ENCODE peak calls at places on chromosomes 5 and 9, in ten cellular contexts. Y is uterus, F is RWPE1, A is prostate gland, U is omental fat pad, Z is suprapubic skin, B is IMR-90, P is lower lobe of right lung, X is MM.1S, R is GM13977. N is an unnamed sample.

GRCh38 chr5:5078009-5078897 is 61.9 kb upstream of the ADAMTS16 start:
- DNase-seq in Z (no peak), B (no peak), P (no peak), F (no peak), A (no peak), X (peak; percentile 58), U (no peak), Y (no peak), R (no peak), N (no peak)

GRCh38 chr9:114055061-114055460 is 23.0 kb downstream of the AMBP start:
- DNase-seq in Y (no peak), Z (peak; percentile 42), B (no peak), R (no peak), U (no peak), F (no peak), P (no peak), A (no peak), X (no peak), N (peak; percentile 16)

GRCh38 chr5:54616031-54616430 is 98.5 kb downstream of the SNX18 start:
- DNase-seq in P (no peak), U (no peak), Z (peak; percentile 69), X (no peak), Y (peak; percentile 75), A (peak; percentile 46), F (no peak), R (no peak), B (peak; percentile 89), N (no peak)

GRCh38 chr9:83981126-83981871 is 694 bp downstream of the RMI1 start:
- DNase-seq in B (peak; percentile 35), Y (no peak), A (peak; percentile 29), Z (no peak), P (no peak), X (peak; percentile 50), U (no peak), F (peak; percentile 58), R (peak; percentile 32), N (peak; percentile 21)

GRCh38 chr9:93649610-93650261 is 73.4 kb downstream of the PHF2 start:
- DNase-seq in B (peak; percentile 19), P (peak; percentile 11), Z (no peak), F (no peak), A (no peak), X (no peak), U (peak; percentile 21), Y (peak; percentile 9), R (no peak), N (no peak)

GRCh38 chr5:176895829-176896228 is 3.3 kb downstream of the HK3 start:
- DNase-seq in A (peak; percentile 2), Z (no peak), X (no peak), B (no peak), F (no peak), P (no peak), R (no peak), Y (no peak), U (no peak), N (no peak)

GRCh38 chr9:134190232-134191121 is 26.1 kb upstream of the RNU6ATAC start:
- DNase-seq in Y (no peak), P (no peak), F (no peak), A (no peak), X (no peak), U (peak; percentile 11), R (no peak), B (no peak), Z (peak; percentile 53), N (no peak)

GRCh38 chr9:18721267-18722079 is 247.5 kb downstream of the ADAMTSL1 start:
- DNase-seq in R (no peak), A (no peak), Z (no peak), B (no peak), Y (no peak), U (no peak), F (no peak), P (no peak), X (no peak), N (no peak)

GRCh38 chr5:101364469-101364868 is 461.4 kb upstream of the ST8SIA4 start:
- DNase-seq in Z (peak; percentile 63), F (no peak), X (no peak), R (no peak), U (no peak), Y (no peak), A (no peak), P (no peak), B (no peak), N (no peak)

GRCh38 chr5:101362067-101362466 is 459.0 kb upstream of the ST8SIA4 start:
- DNase-seq in A (no peak), X (no peak), U (no peak), F (no peak), B (no peak), Z (no peak), Y (no peak), P (no peak), R (no peak), N (no peak)
- TF ChIP-seq CTCF in A (no peak), X (no peak), U (no peak), F (no peak), B (no peak), Z (no peak), Y (no peak), P (no peak), R (no peak), N (no peak)

DNA sequence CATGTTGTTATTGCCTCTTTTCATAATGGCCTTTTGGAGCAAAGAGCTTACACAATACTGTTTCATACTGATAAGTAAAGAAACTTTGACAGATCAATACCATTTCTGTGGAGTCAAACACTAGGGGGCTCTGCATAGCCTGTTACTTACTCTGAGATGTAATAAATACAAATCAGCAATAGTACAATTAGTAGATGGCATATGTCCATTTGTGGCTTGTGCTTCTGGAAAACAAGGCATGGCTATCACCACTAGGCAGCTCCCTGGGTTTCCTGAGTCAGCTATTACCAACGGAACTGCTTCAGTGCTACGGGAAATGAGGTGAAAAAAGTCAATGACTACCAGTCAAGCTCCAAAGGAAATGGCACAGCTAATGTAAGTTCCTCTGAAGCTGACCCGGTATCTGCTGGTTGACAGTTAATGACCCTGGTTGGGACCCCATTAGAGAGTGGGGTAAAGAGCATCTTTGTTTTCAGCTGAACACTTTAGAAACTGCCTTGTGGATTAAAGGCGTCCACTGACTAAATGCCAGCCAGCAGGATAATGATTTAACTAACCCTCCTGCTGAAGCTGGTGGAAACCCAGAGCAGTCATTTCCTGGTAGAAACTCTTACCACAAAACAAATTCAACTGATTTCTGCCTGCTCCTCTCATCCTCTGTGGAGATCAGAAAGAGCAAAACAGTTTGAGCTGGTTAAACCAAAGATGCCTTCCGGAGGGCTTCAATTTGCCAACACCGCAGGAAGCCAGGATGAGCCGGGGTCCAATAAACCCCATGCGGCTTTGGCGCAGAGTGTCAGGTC is 69.0 kb upstream of the FAM169A start:
- DNase-seq in Z (no peak), B (peak; percentile 50), U (no peak), A (no peak), X (no peak), Y (no peak), F (no peak), R (peak; percentile 16), P (no peak), N (no peak)
- TF ChIP-seq CTCF in Z (no peak), B (peak; percentile 38), U (no peak), A (no peak), X (peak; percentile 38), Y (no peak), F (peak; percentile 15), R (peak; percentile 49), P (peak; percentile 29), N (no peak)

DNA sequence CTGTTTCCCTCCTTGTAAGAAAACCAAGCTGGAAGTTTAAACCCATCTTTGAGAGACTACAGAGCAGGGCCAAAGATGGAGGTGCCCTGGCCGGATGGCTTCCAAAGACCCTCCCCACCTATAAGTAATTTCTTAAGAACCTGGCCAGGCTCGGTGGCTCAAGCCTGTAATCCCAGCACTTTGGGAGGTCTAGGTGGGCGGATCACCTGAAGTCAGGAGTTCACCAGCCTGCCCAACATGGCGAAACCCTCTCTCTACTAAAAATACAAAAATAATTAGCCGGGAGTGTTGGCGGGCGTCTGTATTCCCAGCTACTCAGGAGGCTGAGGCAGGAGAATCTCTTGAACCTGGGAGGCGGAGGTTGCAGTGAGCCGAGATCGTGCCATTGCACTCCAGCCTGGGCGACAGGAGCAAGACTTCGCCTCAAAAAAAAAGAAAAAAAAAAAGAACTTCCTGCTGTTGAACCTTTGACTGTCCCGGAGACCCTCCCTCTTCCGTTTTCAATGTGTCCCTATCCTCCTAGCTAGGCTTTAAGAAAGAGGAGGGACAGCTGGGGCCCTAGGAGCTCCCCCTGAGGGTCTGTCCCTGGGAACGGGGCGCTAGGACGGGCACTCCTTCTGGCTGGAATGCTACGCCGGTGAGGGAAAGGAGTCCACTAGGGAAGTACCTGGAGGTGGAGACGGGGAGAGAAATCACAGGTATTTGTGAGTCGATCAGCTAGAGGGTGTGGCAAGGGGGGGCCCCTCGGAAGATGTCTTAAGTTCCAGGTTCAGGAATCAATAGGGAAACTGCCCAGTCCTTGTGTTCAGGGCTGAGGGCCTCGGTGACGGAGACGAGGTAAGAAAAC is 4.8 kb downstream of the SIT1 start:
- DNase-seq in F (peak; percentile 92), Z (peak; percentile 72), U (no peak), R (peak; percentile 24), Y (peak; percentile 57), X (peak; percentile 43), P (peak; percentile 62), A (peak; percentile 54), B (no peak), N (no peak)
- TF ChIP-seq CTCF in F (no peak), Z (no peak), U (no peak), R (no peak), Y (no peak), X (no peak), P (no peak), A (no peak), B (no peak), N (no peak)

GRCh38 chr9:136060671-136061371 is 34.3 kb downstream of the NACC2 start:
- DNase-seq in X (no peak), Y (no peak), P (no peak), U (no peak), B (no peak), Z (no peak), F (no peak), A (no peak), R (no peak), N (no peak)

GRCh38 chr9:136059851-136060670 is 35.0 kb downstream of the NACC2 start:
- DNase-seq in R (no peak), Z (no peak), B (peak; percentile 62), P (no peak), F (no peak), A (no peak), X (no peak), Y (no peak), U (no peak), N (no peak)

GRCh38 chr9:136059321-136059791 is 35.7 kb downstream of the NACC2 start:
- DNase-seq in B (no peak), R (no peak), A (no peak), P (no peak), Z (no peak), U (no peak), F (no peak), X (no peak), Y (no peak), N (peak; percentile 28)

GRCh38 chr9:136062657-136063439 is 32.2 kb downstream of the NACC2 start:
- DNase-seq in R (no peak), B (no peak), X (no peak), F (no peak), A (no peak), P (no peak), Z (no peak), Y (no peak), U (no peak), N (no peak)

DNA sequence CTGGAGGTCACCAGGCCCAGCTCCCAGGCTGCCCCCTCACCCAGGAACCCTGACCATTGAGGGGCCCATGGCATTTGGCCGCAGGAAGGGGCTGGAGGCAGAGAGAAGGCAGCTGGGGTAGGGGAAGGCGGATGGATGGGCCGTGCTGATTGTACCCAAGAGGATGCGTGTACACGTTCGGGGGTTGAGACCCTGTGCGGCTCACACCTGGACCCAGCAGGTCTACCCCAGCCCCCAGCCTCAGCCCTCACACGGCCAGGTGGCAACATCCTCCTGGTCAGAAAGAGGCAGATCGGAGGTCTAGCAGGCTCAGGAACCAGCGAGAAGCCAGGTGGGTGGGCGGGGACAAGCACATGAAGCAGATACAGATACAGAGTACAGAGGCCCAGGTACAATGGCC is 33.7 kb downstream of the NACC2 start:
- DNase-seq in X (no peak), A (no peak), Y (no peak), P (no peak), U (no peak), R (no peak), B (no peak), F (no peak), Z (no peak), N (no peak)
- TF ChIP-seq CTCF in X (no peak), A (no peak), Y (no peak), P (no peak), U (no peak), R (no peak), B (no peak), F (no peak), Z (no peak), N (no peak)